ENCODE peak calls at places on chromosomes 7 and 10, in five cellular contexts. B, C, U, V and I are unnamed samples.

GRCh38 chr7:102934670-102935069 is 21.9 kb downstream of the LRRC17 start:
- DNase-seq in B (no peak), C (no peak), U (no peak), V (no peak), I (no peak)

GRCh38 chr7:37984775-37985390 is 64.4 kb downstream of the EPDR1 start:
- DNase-seq in B (no peak), C (no peak), U (no peak), V (no peak), I (no peak)

GRCh38 chr7:2416659-2417058 is 13.2 kb downstream of the CHST12 start:
- DNase-seq in B (no peak), C (no peak), U (no peak), V (no peak), I (no peak)

GRCh38 chr7:34523233-34523918 is 134.6 kb upstream of the NPSR1 start:
- DNase-seq in B (no peak), C (no peak), U (no peak), V (no peak), I (no peak)

GRCh38 chr7:117014673-117015133 is 61.4 kb downstream of the ST7 start:
- DNase-seq in B (peak), C (no peak), U (peak), V (peak), I (peak)

GRCh38 chr7:20330797-20331230 is at the start of gene ITGB8:
- DNase-seq in B (peak), C (no peak), U (peak), V (no peak), I (no peak)

GRCh38 chr10:90862908-90863514 is 5.2 kb upstream of the HTR7 start:
- DNase-seq in B (no peak), C (no peak), U (no peak), V (peak), I (no peak)

GRCh38 chr7:51226042-51226755 is 90.4 kb downstream of the COBL start:
- DNase-seq in B (no peak), C (no peak), U (no peak), V (no peak), I (no peak)

GRCh38 chr10:110221721-110222261 is 14.4 kb downstream of the MXI1 start:
- DNase-seq in B (peak), C (peak), U (peak), V (peak), I (peak)

GRCh38 chr7:15214981-15215380 is 312.4 kb upstream of the DGKB start:
- DNase-seq in B (no peak), C (no peak), U (no peak), V (no peak), I (no peak)

GRCh38 chr10:70115948-70116682 is 16.5 kb downstream of the AIFM2 start:
- DNase-seq in B (peak), C (peak), U (peak), V (peak), I (no peak)

GRCh38 chr7:6589829-6590644 is at the start of gene INTS15:
- DNase-seq in B (peak), C (peak), U (peak), V (peak), I (peak)

GRCh38 chr7:69683002-69683401 is 84.7 kb downstream of the AUTS2 start:
- DNase-seq in B (no peak), C (no peak), U (no peak), V (no peak), I (no peak)

GRCh38 chr10:61447127-61447526 is 6.1 kb downstream of the TMEM26 start:
- DNase-seq in B (no peak), C (no peak), U (no peak), V (no peak), I (no peak)

GRCh38 chr10:130801784-130802183 is 509.7 kb downstream of the TCERG1L start:
- DNase-seq in B (no peak), C (no peak), U (no peak), V (no peak), I (no peak)

GRCh38 chr10:5975641-5976473 is 1.5 kb downstream of the IL15RA start:
- DNase-seq in B (no peak), C (peak), U (peak), V (peak), I (no peak)

GRCh38 chr7:54764861-54765260 is 5.8 kb upstream of the SEC61G start:
- DNase-seq in B (no peak), C (no peak), U (no peak), V (no peak), I (no peak)

GRCh38 chr7:31785081-31785480 is 98.1 kb downstream of the PPP1R17 start:
- DNase-seq in B (no peak), C (no peak), U (no peak), V (no peak), I (no peak)

GRCh38 chr7:115707236-115707635 is 323.3 kb downstream of the TFEC start:
- DNase-seq in B (no peak), C (no peak), U (no peak), V (peak), I (no peak)

GRCh38 chr10:58511765-58512469 is 755 bp upstream of the BICC1 start:
- DNase-seq in B (no peak), C (no peak), U (no peak), V (no peak), I (peak)

GRCh38 chr10:88460601-88461000 is 122.5 kb downstream of the RNLS start:
- DNase-seq in B (no peak), C (no peak), U (no peak), V (no peak), I (no peak)

GRCh38 chr10:88271736-88272135 is 311.4 kb downstream of the RNLS start:
- DNase-seq in B (no peak), C (no peak), U (no peak), V (peak), I (no peak)

GRCh38 chr10:98038333-98038732 is 7.9 kb upstream of the CRTAC1 start:
- DNase-seq in B (no peak), C (no peak), U (no peak), V (no peak), I (no peak)

GRCh38 chr10:79159785-79160184 is 91.0 kb downstream of the ZMIZ1 start:
- DNase-seq in B (no peak), C (no peak), U (no peak), V (no peak), I (no peak)

GRCh38 chr7:47932466-47933037 is 15.7 kb downstream of the PKD1L1 start:
- DNase-seq in B (no peak), C (no peak), U (no peak), V (no peak), I (no peak)